ENCODE peak calls at places on chromosomes 5 and 9, in four cellular contexts. C is aorta, H is K562, P is heart right ventricle. Z is an unnamed sample. For H3K27me3, the result is how much of the 10 kb centered on the place peaks cover.

GRCh38 chr5:4226565-4226964 is 630.9 kb downstream of the IRX1 start:
- DNase-seq in C (no peak), P (no peak), H (no peak), Z (no peak)

GRCh38 chr9:133275105-133276000 is at the start of gene ABO:
- DNase-seq in C (no peak), P (peak), H (peak), Z (peak)

GRCh38 chr9:106286249-106286648 is 576.7 kb upstream of the ZNF462 start:
- DNase-seq in C (no peak), H (no peak), P (no peak), Z (no peak)

GRCh38 chr9:133855802-133856592 is 117.8 kb upstream of the SARDH start:
- DNase-seq in H (no peak), P (peak), C (peak), Z (peak)

GRCh38 chr5:56481147-56481997 is 248.2 kb upstream of the ANKRD55 start:
- DNase-seq in H (no peak), P (peak), C (peak), Z (peak)

GRCh38 chr5:78295035-78295961 is 800 bp upstream of the AP3B1 start:
- DNase-seq in P (peak), H (peak), C (peak), Z (peak)

GRCh38 chr9:137583347-137583746 is 4.6 kb upstream of the DPH7 start:
- DNase-seq in H (no peak), C (no peak), P (no peak), Z (no peak)

GRCh38 chr5:43997647-43998251 is 391.5 kb downstream of the FGF10 start:
- DNase-seq in C (no peak), H (no peak), P (no peak), Z (no peak)

GRCh38 chr5:159061834-159062530 is 37.7 kb downstream of the EBF1 start:
- DNase-seq in H (no peak), C (no peak), P (no peak), Z (no peak)

GRCh38 chr9:134371731-134372130 is 45.5 kb downstream of the RXRA start:
- DNase-seq in P (peak), C (peak), H (no peak), Z (no peak)

GRCh38 chr5:155726267-155726666 is 600.7 kb upstream of the SGCD start:
- DNase-seq in C (no peak), H (no peak), P (peak), Z (peak)

GRCh38 chr9:75941577-75942311 is 51.3 kb downstream of the PCSK5 start:
- DNase-seq in P (no peak), H (no peak), C (no peak), Z (peak)

GRCh38 chr5:150399158-150400019 is 13.3 kb downstream of the CD74 start:
- DNase-seq in C (peak), P (no peak), H (no peak), Z (no peak)

GRCh38 chr5:102860035-102860434 is 104.9 kb downstream of the PAM start:
- DNase-seq in C (no peak), H (no peak), P (no peak), Z (no peak)

GRCh38 chr5:102865510-102866314 is 110.6 kb downstream of the PAM start:
- DNase-seq in C (peak), P (peak), H (no peak), Z (peak)

GRCh38 chr5:102863764-102864560 is 108.9 kb downstream of the PAM start:
- DNase-seq in C (no peak), H (no peak), P (no peak), Z (no peak)

GRCh38 chr5:102865171-102865509 is 110.0 kb downstream of the PAM start:
- DNase-seq in C (no peak), P (no peak), H (no peak), Z (no peak)

DNA sequence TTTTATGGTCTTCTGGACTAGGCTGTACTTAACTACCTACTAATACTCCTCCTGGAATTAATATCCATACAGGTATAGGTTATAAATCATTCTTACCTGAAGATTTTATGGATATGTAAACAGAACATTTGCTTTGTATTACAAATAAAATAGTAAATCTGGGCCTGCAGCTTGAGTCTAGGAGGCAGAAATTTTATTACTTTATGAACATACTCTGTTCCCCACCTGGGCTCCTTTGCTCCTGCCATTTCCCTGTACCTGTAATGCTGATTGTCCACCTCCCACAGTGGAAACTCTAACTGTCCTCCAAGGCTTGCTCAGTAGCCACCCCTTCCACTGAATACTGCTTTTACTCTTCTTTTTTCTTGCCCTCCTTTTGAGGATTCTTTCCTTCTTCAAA is 108.0 kb downstream of the PAM start:
- DNase-seq in C (no peak), H (no peak), P (no peak), Z (no peak)
- H3K27me3 ChIP-seq in C (under half), H (under half), P (under half), Z (under half)

GRCh38 chr5:6582507-6583048 is 50.3 kb downstream of the NSUN2 start:
- DNase-seq in H (no peak), C (no peak), P (no peak), Z (peak)
- H3K27me3 ChIP-seq in H (half or more), C (under half), P (under half), Z (under half)

GRCh38 chr5:168836603-168837245 is 257.6 kb upstream of the PANK3 start:
- DNase-seq in P (no peak), H (no peak), C (no peak), Z (no peak)
- H3K27me3 ChIP-seq in P (under half), H (under half), C (under half), Z (under half)

GRCh38 chr9:21744874-21745273 is 57.6 kb upstream of the MTAP start:
- DNase-seq in H (no peak), P (no peak), C (no peak), Z (no peak)
- H3K27me3 ChIP-seq in H (under half), P (under half), C (under half), Z (under half)

DNA sequence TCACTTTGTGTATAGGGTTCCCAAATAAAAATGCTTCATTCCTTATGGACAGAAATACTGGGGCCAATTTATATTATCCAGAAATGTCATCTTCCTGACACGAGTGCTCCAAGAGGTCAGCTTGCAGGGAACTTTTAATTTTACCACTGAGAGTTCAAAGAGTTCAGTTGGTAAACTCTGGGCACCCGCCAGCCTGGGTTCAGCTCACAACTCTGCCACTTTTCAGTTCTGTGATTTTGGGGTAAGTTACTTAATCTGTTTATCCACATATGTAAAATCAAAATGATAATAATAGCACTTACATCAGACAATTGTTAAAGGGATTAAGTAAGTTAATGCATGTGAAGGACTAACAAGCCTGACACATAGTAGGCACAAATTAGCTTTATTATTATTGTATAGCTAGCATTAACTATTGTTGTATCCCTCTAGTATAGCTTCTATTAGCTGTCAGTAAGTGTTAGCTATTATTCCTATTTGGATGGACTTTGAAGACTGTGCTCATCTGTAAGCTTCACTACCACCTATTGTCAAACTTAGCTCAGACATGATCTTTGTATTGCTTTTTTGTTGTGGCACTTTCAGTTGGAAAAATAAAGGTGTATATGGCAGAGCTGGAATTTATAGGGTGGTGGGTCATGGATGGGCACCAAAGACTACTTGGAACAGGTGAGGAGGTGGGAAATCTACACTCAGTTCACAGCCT is 1.6 kb downstream of the MEGF10 start:
- DNase-seq in P (no peak), C (no peak), H (no peak), Z (no peak)
- H3K27me3 ChIP-seq in P (half or more), C (under half), H (under half), Z (under half)

GRCh38 chr5:176671890-176672615 is 24.8 kb downstream of the TSPAN17 start:
- DNase-seq in H (no peak), P (no peak), C (peak), Z (no peak)

GRCh38 chr5:176671399-176671798 is 24.1 kb downstream of the TSPAN17 start:
- DNase-seq in P (no peak), C (no peak), H (no peak), Z (no peak)

GRCh38 chr5:176667637-176668036 is 20.4 kb downstream of the TSPAN17 start:
- DNase-seq in H (no peak), C (no peak), P (no peak), Z (no peak)

GRCh38 chr5:176673651-176674583 is 26.6 kb downstream of the TSPAN17 start:
- DNase-seq in P (no peak), C (no peak), H (no peak), Z (no peak)

DNA sequence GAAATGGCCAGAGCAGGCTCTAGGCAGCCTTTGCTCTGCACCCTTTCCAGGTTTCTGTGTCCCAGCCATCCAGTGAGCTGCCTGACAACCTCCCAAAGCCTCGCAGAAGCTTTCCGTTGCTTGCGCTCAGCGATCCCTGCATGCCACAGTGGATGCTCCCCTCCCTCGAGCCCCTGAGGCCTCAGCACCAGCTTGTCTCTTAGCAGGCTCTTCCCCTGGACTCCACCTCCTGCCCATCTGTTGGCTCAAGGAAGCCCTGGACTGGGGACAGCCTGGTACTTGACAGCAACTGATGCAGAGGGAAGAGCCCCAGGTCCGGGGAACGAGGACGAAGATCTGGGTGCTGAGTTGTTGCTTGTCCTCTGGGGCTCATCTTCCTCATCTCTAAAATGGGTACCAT is 23.2 kb downstream of the TSPAN17 start:
- DNase-seq in H (no peak), C (peak), P (no peak), Z (no peak)
- H3K27me3 ChIP-seq in H (under half), C (under half), P (under half), Z (under half)

DNA sequence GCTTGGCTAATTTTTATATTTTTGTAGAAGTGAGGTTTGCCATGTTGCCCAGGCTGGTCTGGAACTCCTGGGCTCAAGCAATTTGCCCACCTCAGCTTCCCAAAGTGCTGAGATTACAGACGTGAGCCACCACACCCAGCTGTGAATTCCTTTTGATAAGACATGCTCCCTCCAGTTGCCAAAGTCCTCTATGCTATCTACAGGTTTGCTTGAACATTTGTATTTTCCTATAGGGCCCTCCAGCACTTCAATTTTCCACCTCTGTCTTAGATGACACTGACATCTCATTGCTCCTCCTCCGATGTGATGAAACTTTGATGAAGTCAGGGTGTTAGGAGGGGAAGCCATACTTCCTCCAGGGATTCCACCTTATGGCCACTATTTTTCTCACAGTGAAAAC is 25.2 kb upstream of the CTSV start:
- DNase-seq in P (no peak), C (no peak), H (no peak), Z (no peak)
- H3K27me3 ChIP-seq in P (under half), C (under half), H (under half), Z (under half)

DNA sequence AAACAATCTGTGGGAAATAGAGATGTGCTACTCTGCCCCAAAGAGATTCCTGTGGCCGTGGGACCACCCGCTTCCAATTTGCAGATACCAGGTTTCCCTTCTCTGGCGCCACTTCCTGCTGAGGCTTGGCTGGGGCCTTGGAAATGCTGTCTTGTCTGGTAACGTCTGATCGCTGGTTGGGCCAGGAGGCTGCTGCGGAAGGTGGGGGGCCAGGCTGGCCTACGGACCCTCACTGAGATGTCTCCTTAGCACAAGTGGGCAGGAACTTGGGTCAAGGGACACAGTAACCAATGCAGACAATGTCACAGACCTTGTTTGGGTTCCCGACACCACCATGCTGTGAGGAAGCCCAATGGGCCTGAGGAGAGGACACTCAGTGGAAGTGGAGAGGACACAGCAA is 31.7 kb upstream of the IRX4 start:
- DNase-seq in C (no peak), P (no peak), H (no peak), Z (no peak)
- H3K27me3 ChIP-seq in C (under half), P (under half), H (half or more), Z (under half)

DNA sequence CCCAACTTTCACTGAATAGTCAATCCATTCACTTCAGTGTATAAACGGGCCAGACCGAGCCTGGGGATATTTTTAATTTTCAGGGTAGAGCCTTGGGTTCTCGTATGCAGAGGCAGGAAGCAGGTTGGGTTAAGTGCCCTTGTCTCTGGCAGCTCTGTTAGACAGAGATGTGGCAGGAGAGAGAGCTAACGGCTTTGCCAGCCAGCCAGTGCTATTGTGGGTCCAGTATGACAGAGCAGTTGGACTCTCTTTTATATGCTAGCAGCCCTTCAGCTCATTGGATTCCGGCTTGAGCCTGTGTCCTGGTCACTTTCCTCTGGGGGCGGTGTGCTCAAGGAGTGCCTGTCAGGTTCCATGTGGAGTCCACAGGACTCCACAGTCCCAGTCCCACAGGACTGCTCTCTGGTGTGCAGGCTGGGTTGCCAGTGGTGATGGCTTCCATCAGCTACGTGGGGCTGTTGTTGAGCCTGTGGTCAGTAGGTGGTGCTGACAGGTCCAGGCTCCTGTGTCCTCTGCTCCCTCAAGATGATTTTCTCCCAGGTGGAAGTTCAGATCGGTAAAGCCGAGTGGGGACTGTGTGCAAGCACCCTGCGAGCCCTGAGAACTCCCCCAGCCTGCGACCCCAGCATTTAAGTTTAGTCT is 14.3 kb downstream of the CLTA start:
- DNase-seq in H (no peak), C (no peak), P (no peak), Z (no peak)
- H3K27me3 ChIP-seq in H (under half), C (under half), P (under half), Z (under half)

Z was measured in thyroid gland.